ENCODE peak calls at places on chromosomes 3 and 15, in four cellular contexts. G is HepG2, I is K562, A is HCT116. K is an unnamed sample.

GRCh38 chr15:93118904-93119303 is 29.9 kb upstream of the RGMA start:
- DNase-seq in G (no peak), I (no peak), A (no peak), K (no peak)

GRCh38 chr3:158100681-158101080 is 5.5 kb downstream of the SHOX2 start:
- DNase-seq in G (no peak), I (no peak), A (no peak), K (no peak)

GRCh38 chr15:89179966-89180875 is 41.2 kb downstream of the RLBP1 start:
- DNase-seq in G (no peak), I (no peak), A (no peak), K (no peak)

GRCh38 chr15:27336676-27337075 is 365.7 kb downstream of the GABRG3 start:
- DNase-seq in G (no peak), I (no peak), A (no peak), K (no peak)

GRCh38 chr3:100556656-100557310 is 52.6 kb upstream of the ADGRG7 start:
- DNase-seq in G (no peak), I (no peak), A (no peak), K (no peak)

GRCh38 chr3:149277338-149277813 is 55.7 kb upstream of the CP start:
- DNase-seq in G (peak), I (no peak), A (no peak), K (peak)

GRCh38 chr3:196504556-196504955 is 988 bp upstream of the RNF168 start:
- DNase-seq in G (no peak), I (no peak), A (no peak), K (no peak)

GRCh38 chr3:45724919-45725318 is 35.7 kb downstream of the SACM1L start:
- DNase-seq in G (no peak), I (no peak), A (no peak), K (no peak)

GRCh38 chr15:97909291-97909891 is 51.1 kb upstream of the ARRDC4 start:
- DNase-seq in G (peak), I (peak), A (peak), K (peak)

GRCh38 chr3:59388555-59389280 is 338.9 kb upstream of the CFAP20DC start:
- DNase-seq in G (no peak), I (no peak), A (no peak), K (peak)

GRCh38 chr3:150078983-150079739 is 108.5 kb upstream of the PFN2 start:
- DNase-seq in G (no peak), I (no peak), A (no peak), K (no peak)

GRCh38 chr15:70206668-70207067 is 109.0 kb upstream of the TLE3 start:
- DNase-seq in G (no peak), I (no peak), A (no peak), K (no peak)

GRCh38 chr3:47225310-47225906 is 57.2 kb downstream of the KIF9 start:
- DNase-seq in G (no peak), I (no peak), A (no peak), K (peak)

GRCh38 chr15:78265752-78266224 is 1.4 kb downstream of the DNAJA4 start:
- DNase-seq in G (no peak), I (no peak), A (no peak), K (no peak)

GRCh38 chr3:136772709-136773108 is 20.5 kb upstream of the STAG1 start:
- DNase-seq in G (no peak), I (no peak), A (no peak), K (no peak)

GRCh38 chr15:82943176-82943575 is 9.3 kb downstream of the HOMER2 start:
- DNase-seq in G (no peak), I (peak), A (no peak), K (peak)

DNA sequence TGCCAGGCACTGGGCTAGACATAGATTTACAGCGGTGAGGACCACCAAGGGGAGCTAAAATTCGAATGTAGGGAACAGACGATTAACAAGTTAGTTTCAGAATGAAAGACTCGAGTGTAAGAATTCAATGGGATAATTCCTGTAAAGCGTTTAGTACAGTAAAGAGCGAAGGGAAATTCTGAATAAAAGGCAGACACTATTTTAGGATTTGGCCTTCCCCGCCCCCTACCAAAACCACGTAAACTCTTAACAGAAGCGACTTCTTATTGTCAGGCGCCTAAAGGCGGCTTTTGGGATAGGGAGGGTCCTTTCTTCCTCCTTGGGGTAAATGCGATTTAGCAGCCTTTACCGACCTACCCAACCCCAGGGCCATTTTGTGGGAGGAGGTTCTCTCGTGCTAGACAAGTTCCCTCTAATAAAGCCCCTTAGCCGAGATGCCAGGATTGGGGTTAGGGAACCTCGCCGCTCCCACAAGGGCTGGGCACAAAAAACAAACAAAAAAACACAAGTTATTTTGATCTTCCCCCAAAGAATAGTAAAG is 536 bp upstream of the RAB5A start:
- DNase-seq in G (no peak), I (no peak), A (no peak), K (no peak)
- TF ChIP-seq MAX in G (no peak), I (no peak), A (no peak), K (no peak)

GRCh38 chr3:141368925-141369794 is 856 bp downstream of the ZBTB38 start:
- DNase-seq in G (no peak), I (peak), A (no peak), K (no peak)

GRCh38 chr3:141372656-141373055 is 4.4 kb downstream of the ZBTB38 start:
- DNase-seq in G (no peak), I (no peak), A (no peak), K (no peak)

GRCh38 chr3:141368062-141368924 is at the start of gene ZBTB38:
- DNase-seq in G (peak), I (peak), A (peak), K (no peak)

GRCh38 chr3:141371882-141372281 is 3.6 kb downstream of the ZBTB38 start:
- DNase-seq in G (no peak), I (no peak), A (no peak), K (no peak)

GRCh38 chr3:141370065-141370533 is 1.8 kb downstream of the ZBTB38 start:
- DNase-seq in G (peak), I (peak), A (peak), K (peak)
- TF ChIP-seq POLR2A in G (peak), I (peak), A (no peak), K (no peak)

DNA sequence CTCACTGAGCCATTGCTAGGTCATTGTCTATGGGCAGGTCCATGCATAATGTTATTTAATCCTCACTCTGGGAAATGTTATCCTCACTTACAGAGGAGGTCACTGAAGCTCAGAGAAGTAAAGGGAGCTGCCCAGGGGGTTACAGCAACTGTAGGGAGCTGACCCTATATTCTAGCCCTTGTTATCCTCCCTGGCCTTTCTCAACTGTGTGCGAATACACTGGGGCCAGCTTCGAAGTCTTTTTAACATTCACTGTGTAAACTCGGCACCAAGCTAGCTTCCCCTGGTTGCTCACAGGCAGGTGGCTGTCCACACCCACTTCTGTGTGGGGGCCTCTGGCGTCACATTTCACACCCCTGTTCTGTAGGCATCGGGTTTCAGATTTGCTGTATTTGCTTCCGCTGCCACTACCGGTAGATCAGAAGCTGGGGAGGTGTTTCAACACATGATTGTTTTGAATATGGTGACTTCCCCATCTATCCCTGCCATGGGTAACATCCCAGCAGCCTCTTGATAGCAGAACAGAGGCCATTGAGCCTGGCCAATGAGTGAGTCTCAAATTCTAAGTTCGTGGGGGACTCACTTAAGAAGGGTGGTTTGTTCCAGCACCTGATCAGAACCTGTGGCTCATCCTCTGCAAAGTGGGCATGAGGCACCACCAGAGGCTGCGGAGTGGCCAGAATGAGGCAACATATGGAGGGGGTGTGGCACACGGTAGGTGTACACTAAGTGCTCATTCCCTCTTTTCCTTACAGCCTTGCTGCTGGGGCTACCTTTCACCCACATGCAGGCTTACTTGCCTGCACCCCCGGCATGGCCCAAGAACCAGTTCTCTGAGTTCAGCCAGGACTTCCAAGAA is 61.6 kb downstream of the IQSEC1 start:
- DNase-seq in G (peak), I (peak), A (no peak), K (peak)
- TF ChIP-seq MAX in G (no peak), I (peak), A (peak), K (peak)

DNA sequence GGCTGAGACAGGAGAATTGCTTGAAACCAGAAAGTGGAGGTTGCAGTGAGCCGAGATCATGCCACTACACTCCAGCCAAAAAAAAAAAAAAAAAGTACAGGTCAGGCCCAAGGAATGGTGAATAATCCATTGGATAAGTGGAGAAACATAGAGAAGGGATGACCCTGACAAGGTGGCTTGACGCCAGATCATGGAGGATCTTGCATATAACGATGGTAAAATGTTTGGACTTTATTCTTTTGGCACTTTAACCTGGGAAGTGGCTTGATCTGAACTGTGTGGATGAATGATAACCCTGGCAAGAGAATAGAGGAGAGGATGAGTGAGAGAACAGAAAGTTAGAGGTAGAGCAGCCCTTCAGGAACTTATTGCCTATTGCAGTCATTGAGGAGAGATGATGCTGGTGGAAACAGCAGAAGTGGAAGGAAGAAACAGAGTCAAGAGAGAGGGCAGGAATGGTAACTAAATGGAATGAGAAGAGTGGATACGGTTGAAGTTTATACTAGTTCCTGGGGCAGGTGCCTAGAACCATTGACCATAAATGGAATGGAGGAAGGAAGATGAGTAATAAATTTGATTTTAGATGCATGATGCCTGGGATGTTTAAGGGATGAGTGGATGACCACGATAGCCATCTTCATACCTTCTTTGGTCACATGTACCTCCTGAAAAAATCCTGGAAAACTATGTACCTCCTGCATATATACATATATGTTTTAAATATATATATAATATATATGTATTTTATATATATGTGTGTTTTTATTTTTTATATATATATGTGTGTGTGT is 57.8 kb downstream of the BLM start:
- DNase-seq in G (no peak), I (no peak), A (peak), K (no peak)
- TF ChIP-seq POLR2A in G (no peak), I (no peak), A (no peak), K (no peak)

GRCh38 chr15:68419301-68420175 is 12.4 kb downstream of the ITGA11 start:
- DNase-seq in G (no peak), I (no peak), A (no peak), K (no peak)
- TF ChIP-seq MAX in G (no peak), I (no peak), A (no peak), K (no peak)